ENCODE peak calls at places on chromosomes 7 and 10, in four cellular contexts. N is prostate gland, E is IMR-90, F is HepG2. T is an unnamed sample.
A peak's percentile ranks its signal among the peaks of the same experiment; 100 is the strongest.

GRCh38 chr7:3065724-3066143 is 22.1 kb upstream of the CARD11 start:
- DNase-seq in E (peak; percentile 4), F (peak; percentile 11), N (peak; percentile 13), T (no peak)

GRCh38 chr7:106504620-106505019 is 156.3 kb downstream of the CCDC71L start:
- DNase-seq in N (no peak), E (peak; percentile 47), F (no peak), T (no peak)

GRCh38 chr7:129617607-129618006 is 6.1 kb downstream of the NRF1 start:
- DNase-seq in N (no peak), E (peak; percentile 29), F (no peak), T (no peak)

GRCh38 chr10:119251315-119251708 is 43.9 kb downstream of the GRK5 start:
- DNase-seq in N (no peak), E (peak; percentile 85), F (no peak), T (no peak)

GRCh38 chr10:70954373-70954772 is 66.0 kb upstream of the PCBD1 start:
- DNase-seq in N (no peak), F (no peak), E (no peak), T (no peak)

GRCh38 chr7:139730746-139731612 is 46.8 kb downstream of the HIPK2 start:
- DNase-seq in N (peak; percentile 40), E (peak; percentile 72), F (no peak), T (no peak)

GRCh38 chr10:34638405-34639054 is 176.6 kb downstream of the PARD3 start:
- DNase-seq in F (peak; percentile 56), N (peak; percentile 79), E (peak; percentile 88), T (peak; percentile 95)

GRCh38 chr7:25619963-25620799 is 391.9 kb upstream of the NPVF start:
- DNase-seq in F (no peak), N (peak; percentile 47), E (no peak), T (peak; percentile 91)

GRCh38 chr10:76086571-76087260 is 655.3 kb downstream of the LRMDA start:
- DNase-seq in N (peak; percentile 77), F (peak; percentile 60), E (peak; percentile 50), T (no peak)

GRCh38 chr10:91032614-91033248 is 111.8 kb upstream of the ANKRD1 start:
- DNase-seq in E (peak; percentile 22), N (no peak), F (no peak), T (no peak)

DNA sequence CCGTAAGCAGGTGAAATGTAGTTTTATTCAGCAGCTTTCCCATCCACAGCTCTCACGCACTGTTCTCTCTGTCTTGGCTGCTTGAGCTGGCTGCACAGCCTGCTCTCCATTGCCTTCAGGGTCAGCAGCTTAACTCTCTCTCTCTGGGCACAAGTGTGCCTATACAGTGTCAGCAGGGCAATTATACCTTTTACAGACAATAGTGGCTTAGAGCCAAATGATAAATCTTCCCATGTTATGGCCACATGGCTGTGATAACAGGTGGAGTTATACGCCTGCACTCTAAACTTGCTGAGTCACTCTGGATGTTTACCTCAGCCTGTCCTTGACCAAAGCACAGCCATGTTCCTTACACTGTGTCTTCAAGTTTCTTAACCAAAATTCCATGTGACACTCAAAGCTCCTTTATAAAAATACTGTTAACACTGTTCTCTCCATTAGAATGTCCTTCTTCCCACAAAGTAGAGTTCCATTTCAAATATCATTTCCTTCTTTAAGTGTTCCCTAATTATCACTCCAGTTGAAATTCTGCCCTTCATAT is 6.1 kb downstream of the RNF133 start:
- DNase-seq in F (no peak), N (no peak), E (no peak), T (no peak)
- H3K4me3 ChIP-seq in F (no peak overlapping the region), N (no peak overlapping the region), E (no peak overlapping the region), T (no peak overlapping the region)

DNA sequence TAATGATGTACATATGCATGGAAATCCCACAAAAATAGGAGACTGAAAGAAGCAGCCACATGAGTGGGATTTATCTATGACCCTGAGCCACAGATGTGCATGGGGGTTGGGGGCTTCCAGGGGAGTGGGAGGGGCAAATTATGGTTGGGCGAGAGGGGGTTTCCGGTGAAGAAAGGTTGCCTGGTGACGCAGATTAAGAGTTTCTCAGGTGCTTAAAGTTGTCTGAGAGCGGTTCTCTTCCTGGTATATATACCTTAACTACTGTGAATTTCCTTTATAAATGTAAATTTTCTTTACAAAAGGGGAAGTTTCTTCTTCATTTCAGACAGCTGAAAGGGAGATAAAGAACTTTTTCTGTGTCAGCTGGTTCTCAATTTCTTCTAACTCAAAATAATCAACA is 273.7 kb upstream of the PITRM1 start:
- DNase-seq in N (no peak), F (no peak), E (no peak), T (no peak)
- H3K9me3 ChIP-seq in N (no peaks in the 10 kb centered on the region), F (peaks cover 10% of the 10 kb centered on the region), E (no peaks in the 10 kb centered on the region), T (no peaks in the 10 kb centered on the region)

GRCh38 chr7:68823996-68824780 is 774.1 kb upstream of the AUTS2 start:
- DNase-seq in F (no peak), N (no peak), E (no peak), T (no peak)
- TF ChIP-seq POLR2A in F (no peak), N (no peak), E (no peak), T (no peak)

GRCh38 chr7:47453093-47454056 is 128.5 kb downstream of the TNS3 start:
- DNase-seq in F (no peak), E (peak; percentile 98), N (peak; percentile 22), T (no peak)

GRCh38 chr7:47452715-47453092 is 129.2 kb downstream of the TNS3 start:
- DNase-seq in N (no peak), E (no peak), F (no peak), T (no peak)

GRCh38 chr7:47452295-47452694 is 129.6 kb downstream of the TNS3 start:
- DNase-seq in E (no peak), F (no peak), N (no peak), T (no peak)

GRCh38 chr7:47449810-47450586 is 131.9 kb downstream of the TNS3 start:
- DNase-seq in N (no peak), F (no peak), E (peak; percentile 97), T (no peak)

GRCh38 chr7:47451851-47452205 is 130.1 kb downstream of the TNS3 start:
- DNase-seq in E (peak; percentile 79), F (no peak), N (no peak), T (no peak)
- H3K4me3 ChIP-seq in E (no peak overlapping the region), F (no peak overlapping the region), N (no peak overlapping the region), T (no peak overlapping the region)

DNA sequence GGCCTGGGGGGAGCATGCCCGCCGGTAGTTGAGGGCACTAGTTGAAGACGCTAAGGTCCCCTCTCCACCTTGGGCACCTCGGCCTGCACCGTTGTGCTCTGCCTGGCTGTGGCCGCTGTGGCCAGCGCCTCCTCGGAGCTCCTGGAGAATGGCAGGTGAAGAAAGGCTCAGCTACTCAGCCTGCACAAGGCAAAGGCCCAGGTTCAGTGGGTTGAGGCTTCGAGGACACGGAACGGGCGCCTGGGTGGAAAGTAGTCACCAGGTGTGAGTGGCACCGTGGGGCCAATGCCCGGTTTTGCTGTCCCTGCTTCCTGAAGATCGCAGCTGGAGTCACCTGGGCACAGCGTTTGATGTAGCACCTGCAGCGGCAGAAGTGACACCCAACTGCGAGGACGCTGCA is 12.4 kb upstream of the ZNF716 start:
- DNase-seq in E (no peak), N (no peak), F (no peak), T (no peak)
- H3K9me3 ChIP-seq in E (peaks cover 25% of the 10 kb centered on the region), N (no peaks in the 10 kb centered on the region), F (peaks cover 78% of the 10 kb centered on the region), T (no peaks in the 10 kb centered on the region)

GRCh38 chr7:102429141-102429904 is 4.1 kb upstream of the ORAI2 start:
- DNase-seq in E (no peak), F (no peak), N (no peak), T (no peak)

GRCh38 chr7:102433319-102434038 is at the start of gene ORAI2:
- DNase-seq in E (peak; percentile 59), N (peak; percentile 74), F (no peak), T (no peak)

GRCh38 chr7:102432476-102433318 is 678 bp upstream of the ORAI2 start:
- DNase-seq in E (no peak), N (no peak), F (no peak), T (no peak)

GRCh38 chr7:102434039-102434481 is 685 bp downstream of the ORAI2 start:
- DNase-seq in E (peak; percentile 44), N (no peak), F (no peak), T (no peak)

GRCh38 chr7:102431617-102432298 is 1.6 kb upstream of the ORAI2 start:
- DNase-seq in F (peak; percentile 29), E (no peak), N (peak; percentile 58), T (no peak)
- TF ChIP-seq POLR2A in F (no peak), E (no peak), N (peak; percentile 26), T (no peak)

DNA sequence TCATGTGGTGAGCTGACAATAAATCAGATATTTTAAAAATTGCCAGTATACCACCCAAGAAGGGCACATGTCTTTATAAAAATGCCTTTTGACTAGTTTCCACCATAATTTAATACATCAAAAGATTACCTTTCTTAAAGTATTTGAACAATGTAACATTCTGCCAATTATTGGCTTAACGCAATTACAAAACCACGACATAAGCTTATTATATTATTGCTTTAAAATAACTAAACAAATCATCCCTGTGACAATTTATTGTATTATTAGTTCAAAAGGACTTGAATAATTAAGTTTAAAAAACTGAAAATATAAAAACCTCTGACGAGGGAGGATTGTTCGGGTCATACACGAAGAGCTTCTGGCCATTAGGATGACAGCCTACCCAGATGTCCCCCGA is 9.6 kb upstream of the PON3 start:
- DNase-seq in N (no peak), F (no peak), E (no peak), T (no peak)
- H3K4me3 ChIP-seq in N (no peak overlapping the region), F (no peak overlapping the region), E (no peak overlapping the region), T (no peak overlapping the region)

GRCh38 chr7:6680146-6680545 is 26.6 kb downstream of the ZNF12 start:
- DNase-seq in F (no peak), N (no peak), E (no peak), T (no peak)
- H3K9me3 ChIP-seq in F (peaks cover 54% of the 10 kb centered on the region), N (no peaks in the 10 kb centered on the region), E (peaks cover 72% of the 10 kb centered on the region), T (peaks cover 100% of the 10 kb centered on the region)

GRCh38 chr10:13892871-13893270 is 306.1 kb downstream of the PRPF18 start:
- DNase-seq in F (no peak), E (no peak), N (no peak), T (no peak)

GRCh38 chr10:13893926-13894325 is 307.2 kb downstream of the PRPF18 start:
- DNase-seq in E (peak; percentile 47), N (no peak), F (no peak), T (no peak)

GRCh38 chr10:13890617-13891541 is 304.1 kb downstream of the PRPF18 start:
- DNase-seq in E (peak; percentile 52), F (no peak), N (no peak), T (no peak)

GRCh38 chr10:13890233-13890616 is 303.5 kb downstream of the PRPF18 start:
- DNase-seq in E (peak; percentile 71), N (no peak), F (no peak), T (no peak)

GRCh38 chr10:13891542-13892431 is 305.0 kb downstream of the PRPF18 start:
- DNase-seq in N (no peak), E (no peak), F (no peak), T (no peak)
- TF ChIP-seq POLR2A in N (no peak), E (peak; percentile 24), F (no peak), T (no peak)

DNA sequence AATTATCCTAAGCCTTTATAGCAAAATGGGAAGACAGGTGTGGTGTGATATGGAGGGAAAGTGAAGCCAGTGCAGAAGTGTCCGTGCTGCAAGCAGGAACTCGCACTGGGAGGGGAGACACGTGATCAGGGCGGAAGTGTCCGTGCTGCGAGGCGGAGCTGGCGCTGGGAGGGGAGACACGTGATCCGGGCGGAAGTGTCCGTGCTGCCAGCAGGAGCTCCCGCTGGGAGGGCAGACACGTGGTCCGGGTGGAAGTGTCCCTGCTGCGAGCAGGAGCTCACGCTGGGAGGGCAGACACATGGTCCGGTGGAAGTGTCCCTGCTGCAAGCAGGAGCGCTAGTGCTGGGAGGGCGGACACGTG is 40.5 kb upstream of the PRKAR1B start:
- DNase-seq in E (no peak), F (no peak), N (peak; percentile 71), T (no peak)
- H3K4me3 ChIP-seq in E (no peak overlapping the region), F (no peak overlapping the region), N (no peak overlapping the region), T (no peak overlapping the region)